ENCODE peak calls at places on chromosomes 2 and 18, in four cellular contexts. G is H1, X is IMR-90, J is cardiac muscle cell. S is an unnamed sample.

GRCh38 chr18:10784596-10785202 is 258.9 kb downstream of the NAPG start:
- DNase-seq in G (no peak), X (no peak), J (no peak), S (no peak)

GRCh38 chr2:3581367-3582262 is 6.6 kb downstream of the RPS7 start:
- DNase-seq in G (no peak), X (no peak), J (no peak), S (no peak)

GRCh38 chr2:65320042-65320711 is 92.5 kb downstream of the ACTR2 start:
- DNase-seq in G (no peak), X (peak; percentile 98), J (no peak), S (no peak)

GRCh38 chr2:67604360-67604759 is 207.2 kb downstream of the ETAA1 start:
- DNase-seq in G (no peak), X (peak; percentile 49), J (no peak), S (no peak)

GRCh38 chr2:238646281-238646680 is 201.6 kb upstream of the TWIST2 start:
- DNase-seq in G (no peak), X (no peak), J (no peak), S (no peak)

GRCh38 chr2:200107818-200108217 is 152.4 kb downstream of the MAIP1 start:
- DNase-seq in G (no peak), X (no peak), J (no peak), S (no peak)

GRCh38 chr2:232142049-232142448 is 180.5 kb downstream of the DIS3L2 start:
- DNase-seq in G (no peak), X (peak; percentile 31), J (peak; percentile 65), S (peak; percentile 43)

GRCh38 chr18:54261894-54262293 is 7.4 kb upstream of the POLI start:
- DNase-seq in G (no peak), X (no peak), J (no peak), S (peak; percentile 53)

GRCh38 chr2:132669854-132670103 is 226 bp downstream of the LYPD1 start:
- DNase-seq in G (no peak), X (no peak), J (peak; percentile 67), S (peak; percentile 30)

GRCh38 chr18:52070295-52070756 is 269.7 kb upstream of the DCC start:
- DNase-seq in G (no peak), X (no peak), J (no peak), S (no peak)

GRCh38 chr2:202452744-202453143 is 76.6 kb downstream of the BMPR2 start:
- DNase-seq in G (no peak), X (no peak), J (no peak), S (no peak)

GRCh38 chr2:202455114-202455513 is 79.0 kb downstream of the BMPR2 start:
- DNase-seq in G (no peak), X (no peak), J (no peak), S (no peak)

GRCh38 chr2:202450785-202451184 is 74.7 kb downstream of the BMPR2 start:
- DNase-seq in G (no peak), X (peak; percentile 59), J (no peak), S (no peak)

GRCh38 chr2:202444000-202444399 is 67.9 kb downstream of the BMPR2 start:
- DNase-seq in G (no peak), X (no peak), J (no peak), S (no peak)

GRCh38 chr2:202449344-202449743 is 73.2 kb downstream of the BMPR2 start:
- DNase-seq in G (no peak), X (no peak), J (no peak), S (no peak)
- H3K4me1 ChIP-seq in G (no peaks in the 10 kb centered on the region), X (peaks cover 4% of the 10 kb centered on the region), J (peaks cover 5% of the 10 kb centered on the region), S (peaks cover 29% of the 10 kb centered on the region)

GRCh38 chr2:150484006-150484405 is 3.5 kb downstream of the RND3 start:
- DNase-seq in G (no peak), X (no peak), J (no peak), S (no peak)

GRCh38 chr2:150483532-150483931 is 3.9 kb downstream of the RND3 start:
- DNase-seq in G (no peak), X (no peak), J (no peak), S (no peak)

GRCh38 chr2:150480971-150481830 is 6.3 kb downstream of the RND3 start:
- DNase-seq in G (no peak), X (peak; percentile 39), J (no peak), S (no peak)

GRCh38 chr2:150482111-150482510 is 5.4 kb downstream of the RND3 start:
- DNase-seq in G (no peak), X (no peak), J (no peak), S (no peak)

DNA sequence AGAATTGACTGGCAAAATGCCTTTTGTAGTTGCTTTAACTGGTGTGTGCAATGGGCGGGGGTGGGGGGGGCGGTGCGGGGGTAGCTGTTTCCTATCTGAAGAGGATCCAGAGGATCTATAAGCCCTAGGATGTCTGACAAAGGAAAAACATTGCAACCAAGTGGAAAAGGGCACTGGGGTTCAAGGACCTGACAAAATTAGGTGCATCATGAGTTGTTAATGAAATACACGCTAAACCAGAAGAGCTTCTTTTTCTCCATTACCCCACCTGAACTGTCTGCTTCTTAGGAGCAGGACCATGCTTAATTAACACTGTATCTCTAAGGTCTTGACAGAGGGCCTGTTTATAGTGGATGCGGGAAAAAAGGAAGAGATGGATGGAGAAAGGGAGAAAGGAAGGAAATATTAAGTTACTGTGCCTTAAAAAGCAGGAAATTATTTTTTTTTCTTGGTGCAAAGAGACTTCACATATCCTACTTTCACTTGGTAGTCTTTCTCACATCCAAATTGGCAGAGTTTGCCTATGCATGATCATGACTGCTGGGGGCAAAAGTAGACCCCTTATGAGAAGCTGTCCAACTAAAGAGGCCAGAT is 4.7 kb downstream of the RND3 start:
- DNase-seq in G (no peak), X (peak; percentile 18), J (no peak), S (no peak)
- H3K4me3 ChIP-seq in G (no peak overlapping the region), X (peak overlapping the region; percentile 92), J (no peak overlapping the region), S (no peak overlapping the region)

GRCh38 chr2:190582761-190583506 is 48.4 kb upstream of the NEMP2 start:
- DNase-seq in G (no peak), X (peak; percentile 31), J (no peak), S (no peak)
- TF ChIP-seq CTCF in G (no peak), X (no peak), J (no peak), S (no peak)

DNA sequence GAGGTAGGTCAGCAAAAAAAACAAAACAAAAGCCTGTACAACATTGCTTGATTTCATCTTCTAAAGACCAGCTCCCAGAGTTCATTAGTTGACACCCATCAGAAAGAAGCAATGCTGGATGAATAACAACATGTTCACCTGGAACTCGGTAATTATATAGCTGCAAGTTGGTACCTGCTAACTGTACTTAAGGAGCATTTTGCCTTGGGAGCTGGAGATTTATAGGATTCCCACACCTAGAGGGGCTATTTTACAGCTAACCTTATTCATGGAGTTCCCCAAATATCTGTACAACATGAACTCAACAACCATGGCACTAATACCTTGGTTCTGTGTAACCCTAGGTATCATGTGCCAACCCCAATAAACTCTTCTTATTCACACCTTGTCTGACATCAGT is 281.1 kb upstream of the NCKAP5 start:
- DNase-seq in G (no peak), X (no peak), J (no peak), S (no peak)
- H3K4me1 ChIP-seq in G (no peaks in the 10 kb centered on the region), X (no peaks in the 10 kb centered on the region), J (no peaks in the 10 kb centered on the region), S (no peaks in the 10 kb centered on the region)

DNA sequence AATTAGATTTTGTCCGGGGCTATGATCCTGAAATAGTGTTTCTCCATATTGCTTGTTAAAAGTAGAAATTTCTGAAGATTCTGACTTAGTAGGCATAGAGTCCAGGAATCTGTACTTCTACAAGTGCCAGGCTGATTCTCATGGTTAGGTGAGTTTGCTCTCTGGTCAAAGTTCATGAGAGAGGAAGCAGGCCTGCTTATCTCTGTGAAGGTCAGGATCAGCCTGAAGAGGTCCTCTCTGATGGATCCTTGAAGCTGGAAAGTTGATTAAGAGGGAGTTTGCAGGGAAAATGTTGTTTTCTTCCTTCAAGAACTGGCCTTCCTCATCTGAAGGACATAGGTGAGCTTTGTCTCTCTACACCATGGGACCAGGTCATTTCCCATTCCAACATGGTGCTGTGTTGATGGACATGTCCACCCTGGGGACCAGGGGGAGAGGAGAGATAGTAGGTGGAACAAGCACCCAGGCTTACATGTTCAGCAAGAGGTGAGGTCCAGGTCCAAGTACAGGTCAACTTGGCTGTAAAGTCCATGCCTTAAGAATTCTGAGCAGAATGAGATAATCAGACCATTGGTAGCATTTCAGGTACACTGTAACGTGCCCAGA is 14.8 kb downstream of the CCL20 start:
- DNase-seq in G (no peak), X (no peak), J (no peak), S (no peak)
- H3K4me3 ChIP-seq in G (no peak overlapping the region), X (no peak overlapping the region), J (no peak overlapping the region), S (no peak overlapping the region)

DNA sequence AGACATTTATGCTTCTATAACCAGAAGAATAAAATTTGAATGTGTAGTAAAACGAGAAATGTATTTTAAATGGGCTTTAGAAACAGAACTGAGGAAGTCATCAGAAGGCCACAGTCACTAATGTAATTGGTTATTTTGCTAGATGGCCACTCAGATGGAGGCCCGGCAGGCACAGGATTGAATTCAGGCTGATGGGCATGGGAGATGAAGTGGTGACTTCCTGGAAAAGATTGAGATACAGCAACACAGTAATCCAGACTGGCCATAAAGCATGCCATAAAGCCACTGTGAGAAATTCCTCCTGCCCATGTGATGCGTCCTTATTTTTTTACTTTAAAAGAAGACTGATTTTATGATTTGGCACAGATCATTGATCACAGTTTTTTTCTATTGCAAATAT is 297.7 kb downstream of the ICOS start:
- DNase-seq in G (no peak), X (no peak), J (no peak), S (no peak)
- TF ChIP-seq CTCF in G (no peak), X (no peak), J (no peak), S (no peak)

DNA sequence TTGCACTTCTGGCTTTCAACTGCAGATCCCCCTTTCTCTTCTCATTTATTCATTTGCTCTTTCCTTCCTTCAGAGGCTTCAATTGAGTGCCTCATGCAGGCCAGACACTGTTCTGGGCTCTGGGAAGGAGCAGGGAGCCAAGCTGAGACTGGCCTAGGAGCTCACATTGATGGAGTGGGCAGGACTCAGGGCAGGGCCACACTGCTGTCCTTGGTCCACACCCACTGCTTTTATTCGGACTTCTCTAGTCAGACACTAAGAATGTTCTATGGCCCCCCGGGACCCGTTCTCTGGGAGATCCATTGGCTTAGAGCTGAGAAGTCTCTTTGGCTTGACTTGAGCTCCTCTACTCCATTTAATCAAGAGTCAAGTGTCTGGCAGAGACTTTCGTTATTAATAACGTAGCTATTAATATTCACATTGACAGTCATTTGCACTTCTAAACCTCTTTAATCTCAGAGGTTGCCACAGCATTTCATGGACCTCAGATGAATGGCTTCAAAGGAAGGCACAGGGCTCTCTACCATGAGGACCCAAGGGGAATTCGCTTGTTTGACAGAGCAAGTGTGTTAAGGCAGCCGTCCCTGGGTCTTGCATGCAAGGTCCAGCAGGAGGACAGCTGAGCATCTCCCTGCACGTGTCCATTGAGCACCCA is 20.1 kb downstream of the SH3RF3 start:
- DNase-seq in G (no peak), X (no peak), J (no peak), S (no peak)
- H3K4me1 ChIP-seq in G (no peaks in the 10 kb centered on the region), X (peaks cover 10% of the 10 kb centered on the region), J (no peaks in the 10 kb centered on the region), S (peaks cover 8% of the 10 kb centered on the region)

S was measured in body of pancreas.